ENCODE peak calls at places on chromosomes 5 and 9, in four cellular contexts. One of them, this sample, is unnamed.

GRCh38 chr5:82150562-82150961 is 127.6 kb downstream of the RPS23 start:
- DNase-seq in heart right ventricle: no peak
- DNase-seq in A549: no peak
- DNase-seq in neural progenitor cell: no peak
- DNase-seq in this sample: no peak

GRCh38 chr9:4829956-4830355 is 37.2 kb downstream of the RCL1 start:
- DNase-seq in heart right ventricle: no peak
- DNase-seq in A549: no peak
- DNase-seq in neural progenitor cell: no peak
- DNase-seq in this sample: no peak

GRCh38 chr5:158777647-158778368 is 321.9 kb downstream of the EBF1 start:
- DNase-seq in heart right ventricle: no peak
- DNase-seq in A549: no peak
- DNase-seq in neural progenitor cell: no peak
- DNase-seq in this sample: no peak

GRCh38 chr5:126335871-126336270 is 87.3 kb upstream of the GRAMD2B start:
- DNase-seq in heart right ventricle: no peak
- DNase-seq in A549: no peak
- DNase-seq in neural progenitor cell: no peak
- DNase-seq in this sample: no peak

GRCh38 chr9:100652850-100653249 is 75.0 kb downstream of the CAVIN4 start:
- DNase-seq in heart right ventricle: no peak
- DNase-seq in A549: no peak
- DNase-seq in neural progenitor cell: no peak
- DNase-seq in this sample: no peak

GRCh38 chr9:27473135-27473534 is 51.0 kb upstream of the IFNK start:
- DNase-seq in heart right ventricle: no peak
- DNase-seq in A549: no peak
- DNase-seq in neural progenitor cell: peak; percentile 21
- DNase-seq in this sample: no peak

GRCh38 chr5:9361835-9362234 is 184.0 kb downstream of the SEMA5A start:
- DNase-seq in heart right ventricle: peak; percentile 36
- DNase-seq in A549: peak; percentile 66
- DNase-seq in neural progenitor cell: peak; percentile 86
- DNase-seq in this sample: no peak

GRCh38 chr5:89471115-89471514 is 588.1 kb upstream of the MEF2C start:
- DNase-seq in heart right ventricle: no peak
- DNase-seq in A549: no peak
- DNase-seq in neural progenitor cell: no peak
- DNase-seq in this sample: no peak

GRCh38 chr5:96871022-96871388 is 5.3 kb upstream of the ERAP2 start:
- DNase-seq in heart right ventricle: no peak
- DNase-seq in A549: no peak
- DNase-seq in neural progenitor cell: peak; percentile 39
- DNase-seq in this sample: no peak

GRCh38 chr5:149420509-149421371 is 41.6 kb upstream of the IL17B start:
- DNase-seq in heart right ventricle: peak; percentile 4
- DNase-seq in A549: no peak
- DNase-seq in neural progenitor cell: peak; percentile 32
- DNase-seq in this sample: peak; percentile 78

GRCh38 chr5:87836696-87837095 is 424.0 kb upstream of the CCNH start:
- DNase-seq in heart right ventricle: no peak
- DNase-seq in A549: no peak
- DNase-seq in neural progenitor cell: no peak
- DNase-seq in this sample: no peak

GRCh38 chr5:128674837-128675446 is 136.9 kb upstream of the FBN2 start:
- DNase-seq in heart right ventricle: no peak
- DNase-seq in A549: peak; percentile 52
- DNase-seq in neural progenitor cell: peak; percentile 50
- DNase-seq in this sample: no peak

GRCh38 chr5:1975898-1976765 is 93.4 kb upstream of the IRX4 start:
- DNase-seq in heart right ventricle: no peak
- DNase-seq in A549: no peak
- DNase-seq in neural progenitor cell: no peak
- DNase-seq in this sample: no peak

GRCh38 chr9:122016309-122016708 is 76.8 kb downstream of the TTLL11 start:
- DNase-seq in heart right ventricle: no peak
- DNase-seq in A549: no peak
- DNase-seq in neural progenitor cell: no peak
- DNase-seq in this sample: no peak

GRCh38 chr9:122020398-122020797 is 72.7 kb downstream of the TTLL11 start:
- DNase-seq in heart right ventricle: no peak
- DNase-seq in A549: no peak
- DNase-seq in neural progenitor cell: no peak
- DNase-seq in this sample: no peak

GRCh38 chr9:122015165-122015821 is 77.8 kb downstream of the TTLL11 start:
- DNase-seq in heart right ventricle: no peak
- DNase-seq in A549: no peak
- DNase-seq in neural progenitor cell: no peak
- DNase-seq in this sample: no peak

GRCh38 chr9:122011818-122012498 is 81.2 kb downstream of the TTLL11 start:
- DNase-seq in heart right ventricle: no peak
- DNase-seq in A549: no peak
- DNase-seq in neural progenitor cell: no peak
- DNase-seq in this sample: no peak

GRCh38 chr9:122016789-122017188 is 76.3 kb downstream of the TTLL11 start:
- DNase-seq in heart right ventricle: no peak
- DNase-seq in A549: no peak
- DNase-seq in neural progenitor cell: no peak
- DNase-seq in this sample: no peak
- TF ChIP-seq CTCF in heart right ventricle: peak; percentile 39
- TF ChIP-seq CTCF in A549: peak; percentile 39
- TF ChIP-seq CTCF in neural progenitor cell: peak; percentile 47
- TF ChIP-seq CTCF in this sample: peak; percentile 30

GRCh38 chr5:132526290-132526973 is 16.9 kb downstream of the IL5 start:
- DNase-seq in heart right ventricle: peak; percentile 31
- DNase-seq in A549: peak; percentile 59
- DNase-seq in neural progenitor cell: peak; percentile 72
- DNase-seq in this sample: no peak
- H3K4me3 ChIP-seq in heart right ventricle: no peak overlapping the region
- H3K4me3 ChIP-seq in A549: no peak overlapping the region
- H3K4me3 ChIP-seq in neural progenitor cell: peak overlapping the region; percentile 30
- H3K4me3 ChIP-seq in this sample: no peak overlapping the region

DNA sequence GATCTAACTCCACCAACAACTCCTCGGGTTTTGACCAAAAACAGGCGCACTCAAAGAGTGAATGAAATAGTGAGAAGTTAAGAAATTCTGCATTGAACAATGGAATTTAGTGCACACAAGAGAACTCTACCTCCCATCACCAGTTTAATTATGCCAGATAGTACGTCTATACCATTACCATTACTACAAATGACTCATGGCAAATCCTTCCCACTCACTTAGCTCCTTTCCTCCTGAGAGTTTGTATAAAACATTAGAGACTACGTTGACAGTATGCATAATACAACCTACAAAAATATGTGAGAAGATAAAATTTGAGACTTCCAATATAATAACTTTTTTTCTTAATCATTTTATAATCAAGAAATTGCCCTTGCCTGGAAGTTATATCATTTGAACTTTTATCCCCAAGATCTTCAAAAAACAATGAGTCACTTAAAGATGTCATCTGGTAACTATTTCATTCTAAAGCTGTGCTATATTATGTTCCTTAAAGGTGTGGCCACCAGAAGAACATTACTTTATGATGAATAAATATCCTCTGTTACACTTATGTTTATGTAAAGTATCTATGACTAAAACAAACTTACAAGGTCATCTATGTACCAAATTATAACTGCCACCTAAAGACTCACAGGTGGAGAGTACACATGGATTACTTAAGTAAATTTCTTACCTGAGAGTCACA is 297.9 kb upstream of the PTGER4 start:
- DNase-seq in heart right ventricle: no peak
- DNase-seq in A549: peak; percentile 31
- DNase-seq in neural progenitor cell: no peak
- DNase-seq in this sample: no peak
- H3K4me1 ChIP-seq in heart right ventricle: peaks cover 5% of the 10 kb centered on the region
- H3K4me1 ChIP-seq in A549: peaks cover 45% of the 10 kb centered on the region
- H3K4me1 ChIP-seq in neural progenitor cell: no peaks in the 10 kb centered on the region
- H3K4me1 ChIP-seq in this sample: no peaks in the 10 kb centered on the region

GRCh38 chr9:93592389-93593021 is 16.1 kb downstream of the PHF2 start:
- DNase-seq in heart right ventricle: no peak
- DNase-seq in A549: peak; percentile 37
- DNase-seq in neural progenitor cell: no peak
- DNase-seq in this sample: peak; percentile 60
- TF ChIP-seq CTCF in heart right ventricle: no peak
- TF ChIP-seq CTCF in A549: no peak
- TF ChIP-seq CTCF in neural progenitor cell: no peak
- TF ChIP-seq CTCF in this sample: no peak

DNA sequence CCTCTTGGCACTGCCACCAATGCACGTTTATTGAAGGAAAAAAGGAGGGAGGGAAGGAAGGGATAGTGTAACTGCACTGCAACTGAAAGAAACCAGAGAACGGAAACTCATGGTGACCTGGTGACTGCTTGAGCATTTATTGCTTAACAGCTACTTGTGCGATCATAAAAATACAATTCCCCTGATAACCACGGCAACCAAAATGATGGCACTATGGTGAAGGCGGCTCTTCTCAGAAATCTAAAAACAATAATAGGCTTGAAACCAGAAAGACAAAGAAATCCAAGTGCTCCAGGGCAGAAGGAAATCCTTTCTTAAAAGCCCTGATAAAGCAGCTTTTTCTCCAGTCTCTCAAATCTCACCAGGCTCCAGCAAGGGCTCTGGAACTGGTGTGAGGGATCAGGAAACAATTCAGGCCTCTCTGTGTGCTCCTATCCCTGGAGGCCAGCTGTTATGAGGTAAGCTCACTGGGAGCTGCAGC is 1.9 kb downstream of the FBXO10 start:
- DNase-seq in heart right ventricle: no peak
- DNase-seq in A549: no peak
- DNase-seq in neural progenitor cell: peak; percentile 76
- DNase-seq in this sample: no peak
- H3K4me3 ChIP-seq in heart right ventricle: no peak overlapping the region
- H3K4me3 ChIP-seq in A549: no peak overlapping the region
- H3K4me3 ChIP-seq in neural progenitor cell: peak overlapping the region; percentile 69
- H3K4me3 ChIP-seq in this sample: no peak overlapping the region

GRCh38 chr5:154761062-154761740 is 6.0 kb downstream of the LARP1 start:
- DNase-seq in heart right ventricle: no peak
- DNase-seq in A549: no peak
- DNase-seq in neural progenitor cell: no peak
- DNase-seq in this sample: no peak
- H3K4me1 ChIP-seq in heart right ventricle: peaks cover 58% of the 10 kb centered on the region
- H3K4me1 ChIP-seq in A549: peaks cover 54% of the 10 kb centered on the region
- H3K4me1 ChIP-seq in neural progenitor cell: peaks cover 49% of the 10 kb centered on the region
- H3K4me1 ChIP-seq in this sample: peaks cover 36% of the 10 kb centered on the region

GRCh38 chr5:168874713-168875380 is 295.7 kb upstream of the PANK3 start:
- DNase-seq in heart right ventricle: no peak
- DNase-seq in A549: peak; percentile 43
- DNase-seq in neural progenitor cell: peak; percentile 59
- DNase-seq in this sample: no peak
- TF ChIP-seq CTCF in heart right ventricle: peak; percentile 28
- TF ChIP-seq CTCF in A549: peak; percentile 24
- TF ChIP-seq CTCF in neural progenitor cell: peak; percentile 67
- TF ChIP-seq CTCF in this sample: no peak

DNA sequence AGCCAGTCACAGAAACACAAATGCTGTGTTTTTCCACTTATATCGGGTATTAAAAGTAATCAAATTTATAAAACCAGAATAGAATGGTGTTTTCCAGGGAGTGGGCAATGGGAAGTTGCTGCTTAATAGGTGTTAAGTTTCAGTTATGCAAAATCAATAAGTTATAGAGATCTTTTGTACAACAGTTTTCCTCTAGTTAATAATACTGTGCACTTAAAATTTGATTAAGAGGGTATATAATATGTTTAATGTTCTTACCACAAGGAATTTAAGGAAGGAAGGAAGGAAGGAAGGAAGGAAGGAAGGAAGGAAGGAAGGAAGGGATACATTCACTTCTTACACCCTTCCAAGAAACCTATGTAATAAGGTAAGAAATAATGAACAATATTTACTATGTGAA is 867.7 kb upstream of the CDH6 start:
- DNase-seq in heart right ventricle: no peak
- DNase-seq in A549: no peak
- DNase-seq in neural progenitor cell: no peak
- DNase-seq in this sample: no peak
- H3K4me3 ChIP-seq in heart right ventricle: no peak overlapping the region
- H3K4me3 ChIP-seq in A549: no peak overlapping the region
- H3K4me3 ChIP-seq in neural progenitor cell: no peak overlapping the region
- H3K4me3 ChIP-seq in this sample: no peak overlapping the region

DNA sequence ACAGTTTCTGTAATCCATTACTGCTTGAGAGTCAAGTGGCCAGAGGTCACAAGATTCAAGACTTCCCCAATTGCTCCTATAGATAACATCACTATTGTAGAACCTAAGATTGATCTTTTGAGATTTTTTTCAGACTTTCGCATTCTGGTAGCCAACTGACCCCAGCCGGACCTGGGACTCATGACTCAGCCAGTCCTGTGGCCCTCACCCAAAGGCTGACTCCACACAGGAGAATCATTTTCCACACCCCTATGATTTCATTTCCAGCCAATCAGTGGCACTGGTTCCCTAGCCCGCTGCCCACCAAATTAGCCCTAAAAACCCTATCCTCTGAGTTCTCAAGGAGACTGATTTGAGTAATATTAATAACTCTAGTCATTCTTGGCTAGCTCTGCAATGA is 36.2 kb downstream of the TARS1 start:
- DNase-seq in heart right ventricle: no peak
- DNase-seq in A549: no peak
- DNase-seq in neural progenitor cell: no peak
- DNase-seq in this sample: no peak
- H3K4me1 ChIP-seq in heart right ventricle: no peaks in the 10 kb centered on the region
- H3K4me1 ChIP-seq in A549: no peaks in the 10 kb centered on the region
- H3K4me1 ChIP-seq in neural progenitor cell: peaks cover 2% of the 10 kb centered on the region
- H3K4me1 ChIP-seq in this sample: no peaks in the 10 kb centered on the region

DNA sequence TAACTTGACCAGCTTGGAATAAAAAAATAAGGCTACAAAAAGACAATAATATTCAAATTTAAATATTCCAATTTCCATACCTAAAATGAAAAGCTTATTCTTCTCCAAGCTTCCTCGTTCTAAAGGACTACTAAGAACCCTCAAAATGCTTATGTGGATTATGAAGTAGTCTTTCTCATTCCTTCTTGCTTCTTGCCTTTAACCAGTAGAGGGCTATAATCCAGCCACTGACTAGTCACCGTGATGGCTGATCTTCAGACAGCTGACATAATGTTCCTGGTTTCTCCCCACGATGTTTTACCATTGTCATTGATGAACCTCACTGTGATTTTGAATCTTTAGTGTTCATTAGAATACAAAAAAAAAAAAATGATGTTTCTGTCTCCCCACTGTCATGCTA is 515.3 kb downstream of the TLE1 start:
- DNase-seq in heart right ventricle: no peak
- DNase-seq in A549: no peak
- DNase-seq in neural progenitor cell: no peak
- DNase-seq in this sample: no peak
- TF ChIP-seq CTCF in heart right ventricle: no peak
- TF ChIP-seq CTCF in A549: peak; percentile 16
- TF ChIP-seq CTCF in neural progenitor cell: no peak
- TF ChIP-seq CTCF in this sample: no peak

This sample was measured in ascending aorta.